ENCODE peak calls at places on chromosomes 6 and 20, in eight cellular contexts. One of them, this sample, is unnamed.

GRCh38 chr20:31815408-31816188 is 3.6 kb upstream of the MYLK2 start:
- DNase-seq in heart left ventricle: no peak
- DNase-seq in NB4: peak
- DNase-seq in HepG2: no peak
- DNase-seq in mucosa of descending colon: peak
- DNase-seq in epithelial cell of esophagus: no peak
- DNase-seq in pancreas: no peak
- DNase-seq in fibroblast of the aortic adventitia: peak
- DNase-seq in this sample: peak

GRCh38 chr6:170235726-170236125 is 55.2 kb downstream of the DLL1 start:
- DNase-seq in HepG2: no peak
- DNase-seq in heart left ventricle: no peak
- DNase-seq in epithelial cell of esophagus: no peak
- DNase-seq in pancreas: peak
- DNase-seq in fibroblast of the aortic adventitia: no peak
- DNase-seq in NB4: no peak
- DNase-seq in mucosa of descending colon: no peak
- DNase-seq in this sample: no peak

GRCh38 chr6:90083891-90084290 is 189.6 kb downstream of the GJA10 start:
- DNase-seq in mucosa of descending colon: peak
- DNase-seq in fibroblast of the aortic adventitia: no peak
- DNase-seq in heart left ventricle: no peak
- DNase-seq in pancreas: no peak
- DNase-seq in NB4: peak
- DNase-seq in epithelial cell of esophagus: no peak
- DNase-seq in HepG2: no peak
- DNase-seq in this sample: no peak

GRCh38 chr6:150310539-150310938 is 58.3 kb upstream of the IYD start:
- DNase-seq in mucosa of descending colon: no peak
- DNase-seq in HepG2: no peak
- DNase-seq in fibroblast of the aortic adventitia: no peak
- DNase-seq in NB4: no peak
- DNase-seq in heart left ventricle: no peak
- DNase-seq in pancreas: no peak
- DNase-seq in epithelial cell of esophagus: peak
- DNase-seq in this sample: no peak

GRCh38 chr6:105400501-105400900 is 2.4 kb downstream of the PREP start:
- DNase-seq in NB4: peak
- DNase-seq in epithelial cell of esophagus: peak
- DNase-seq in pancreas: no peak
- DNase-seq in HepG2: no peak
- DNase-seq in mucosa of descending colon: no peak
- DNase-seq in fibroblast of the aortic adventitia: peak
- DNase-seq in heart left ventricle: no peak
- DNase-seq in this sample: peak

GRCh38 chr6:50826803-50827202 is 8.1 kb downstream of the TFAP2B start:
- DNase-seq in epithelial cell of esophagus: no peak
- DNase-seq in NB4: no peak
- DNase-seq in mucosa of descending colon: no peak
- DNase-seq in HepG2: no peak
- DNase-seq in pancreas: no peak
- DNase-seq in heart left ventricle: no peak
- DNase-seq in fibroblast of the aortic adventitia: no peak
- DNase-seq in this sample: no peak

GRCh38 chr20:55678126-55678525 is 327.2 kb downstream of the CBLN4 start:
- DNase-seq in heart left ventricle: no peak
- DNase-seq in HepG2: peak
- DNase-seq in mucosa of descending colon: peak
- DNase-seq in pancreas: no peak
- DNase-seq in fibroblast of the aortic adventitia: no peak
- DNase-seq in NB4: no peak
- DNase-seq in epithelial cell of esophagus: no peak
- DNase-seq in this sample: no peak

GRCh38 chr6:135402311-135402710 is 95.2 kb downstream of the AHI1 start:
- DNase-seq in heart left ventricle: no peak
- DNase-seq in HepG2: no peak
- DNase-seq in pancreas: no peak
- DNase-seq in mucosa of descending colon: no peak
- DNase-seq in fibroblast of the aortic adventitia: no peak
- DNase-seq in NB4: no peak
- DNase-seq in epithelial cell of esophagus: no peak
- DNase-seq in this sample: no peak

GRCh38 chr20:53896647-53897046 is 173.7 kb downstream of the BCAS1 start:
- DNase-seq in HepG2: no peak
- DNase-seq in pancreas: no peak
- DNase-seq in NB4: no peak
- DNase-seq in fibroblast of the aortic adventitia: no peak
- DNase-seq in heart left ventricle: no peak
- DNase-seq in epithelial cell of esophagus: no peak
- DNase-seq in mucosa of descending colon: no peak
- DNase-seq in this sample: no peak
- H3K4me3 ChIP-seq in HepG2: no peak
- H3K4me3 ChIP-seq in pancreas: no peak
- H3K4me3 ChIP-seq in NB4: no peak
- H3K4me3 ChIP-seq in fibroblast of the aortic adventitia: no peak
- H3K4me3 ChIP-seq in heart left ventricle: no peak
- H3K4me3 ChIP-seq in epithelial cell of esophagus: no peak
- H3K4me3 ChIP-seq in mucosa of descending colon: no peak
- H3K4me3 ChIP-seq in this sample: no peak

GRCh38 chr6:83854766-83855165 is 1.6 kb downstream of the RIPPLY2 start:
- DNase-seq in NB4: no peak
- DNase-seq in epithelial cell of esophagus: peak
- DNase-seq in heart left ventricle: no peak
- DNase-seq in fibroblast of the aortic adventitia: no peak
- DNase-seq in HepG2: no peak
- DNase-seq in mucosa of descending colon: no peak
- DNase-seq in pancreas: no peak
- DNase-seq in this sample: no peak

GRCh38 chr6:83853968-83854501 is 875 bp downstream of the RIPPLY2 start:
- DNase-seq in heart left ventricle: no peak
- DNase-seq in pancreas: peak
- DNase-seq in epithelial cell of esophagus: no peak
- DNase-seq in mucosa of descending colon: no peak
- DNase-seq in NB4: no peak
- DNase-seq in fibroblast of the aortic adventitia: no peak
- DNase-seq in HepG2: no peak
- DNase-seq in this sample: no peak

GRCh38 chr6:83849610-83850009 is 3.5 kb upstream of the RIPPLY2 start:
- DNase-seq in epithelial cell of esophagus: no peak
- DNase-seq in pancreas: no peak
- DNase-seq in HepG2: no peak
- DNase-seq in mucosa of descending colon: no peak
- DNase-seq in heart left ventricle: no peak
- DNase-seq in NB4: no peak
- DNase-seq in fibroblast of the aortic adventitia: no peak
- DNase-seq in this sample: no peak

GRCh38 chr6:83852528-83853177 is 507 bp upstream of the RIPPLY2 start:
- DNase-seq in HepG2: no peak
- DNase-seq in heart left ventricle: no peak
- DNase-seq in fibroblast of the aortic adventitia: no peak
- DNase-seq in NB4: no peak
- DNase-seq in pancreas: no peak
- DNase-seq in epithelial cell of esophagus: no peak
- DNase-seq in mucosa of descending colon: no peak
- DNase-seq in this sample: no peak

DNA sequence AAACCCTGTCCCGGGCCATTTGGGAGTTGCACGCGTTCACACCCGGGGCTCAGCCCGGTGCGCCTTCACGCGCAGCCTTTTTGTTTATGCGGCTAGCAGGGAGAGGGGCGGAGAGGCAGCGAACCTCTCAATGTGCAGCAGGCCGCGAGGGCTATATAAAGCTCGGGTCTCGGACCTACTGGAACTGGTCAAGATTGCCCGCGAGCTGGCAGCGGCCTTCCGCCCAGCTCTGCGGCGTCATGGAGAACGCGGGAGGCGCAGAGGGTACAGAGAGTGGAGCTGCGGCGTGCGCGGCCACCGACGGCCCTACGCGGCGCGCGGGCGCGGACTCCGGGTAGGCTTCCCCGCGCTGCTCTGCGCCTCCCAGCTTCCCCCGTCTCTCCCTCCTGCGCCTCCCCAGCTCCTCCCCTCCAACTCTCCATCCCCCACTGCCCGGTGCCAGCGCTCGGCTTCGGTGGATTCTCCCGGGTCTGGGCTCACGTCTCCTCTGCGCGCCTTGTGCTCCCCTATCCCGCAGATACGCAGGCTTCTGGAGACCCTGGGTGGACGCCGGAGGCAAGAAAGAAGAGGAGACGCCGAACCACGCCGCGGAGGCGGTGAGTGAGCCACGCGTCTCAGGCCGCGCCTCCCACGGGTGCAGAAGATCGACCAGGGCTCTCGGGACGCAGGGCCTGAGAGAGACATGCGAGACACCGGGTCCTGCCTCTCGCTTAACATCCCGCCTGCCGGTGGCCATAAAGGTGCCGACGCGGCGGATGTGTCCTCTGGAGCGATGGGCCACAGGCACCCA is at the start of gene RIPPLY2:
- DNase-seq in NB4: no peak
- DNase-seq in epithelial cell of esophagus: peak
- DNase-seq in pancreas: peak
- DNase-seq in mucosa of descending colon: no peak
- DNase-seq in HepG2: no peak
- DNase-seq in fibroblast of the aortic adventitia: peak
- DNase-seq in heart left ventricle: no peak
- DNase-seq in this sample: peak
- TF ChIP-seq CTCF in NB4: no peak
- TF ChIP-seq CTCF in epithelial cell of esophagus: no peak
- TF ChIP-seq CTCF in pancreas: no peak
- TF ChIP-seq CTCF in mucosa of descending colon: no peak
- TF ChIP-seq CTCF in HepG2: no peak
- TF ChIP-seq CTCF in fibroblast of the aortic adventitia: no peak
- TF ChIP-seq CTCF in heart left ventricle: no peak
- TF ChIP-seq CTCF in this sample: no peak

GRCh38 chr6:81734500-81735140 is 17.9 kb downstream of the TENT5A start:
- DNase-seq in heart left ventricle: no peak
- DNase-seq in pancreas: no peak
- DNase-seq in fibroblast of the aortic adventitia: no peak
- DNase-seq in epithelial cell of esophagus: peak
- DNase-seq in HepG2: no peak
- DNase-seq in mucosa of descending colon: no peak
- DNase-seq in NB4: no peak
- DNase-seq in this sample: no peak

GRCh38 chr6:81734081-81734480 is 18.4 kb downstream of the TENT5A start:
- DNase-seq in epithelial cell of esophagus: peak
- DNase-seq in fibroblast of the aortic adventitia: no peak
- DNase-seq in HepG2: peak
- DNase-seq in NB4: peak
- DNase-seq in mucosa of descending colon: no peak
- DNase-seq in pancreas: no peak
- DNase-seq in heart left ventricle: no peak
- DNase-seq in this sample: no peak

GRCh38 chr6:81727876-81728517 is 24.5 kb downstream of the TENT5A start:
- DNase-seq in heart left ventricle: no peak
- DNase-seq in epithelial cell of esophagus: peak
- DNase-seq in NB4: no peak
- DNase-seq in fibroblast of the aortic adventitia: no peak
- DNase-seq in HepG2: no peak
- DNase-seq in mucosa of descending colon: no peak
- DNase-seq in pancreas: no peak
- DNase-seq in this sample: no peak

GRCh38 chr6:81735756-81736380 is 16.6 kb downstream of the TENT5A start:
- DNase-seq in epithelial cell of esophagus: peak
- DNase-seq in NB4: no peak
- DNase-seq in pancreas: no peak
- DNase-seq in heart left ventricle: no peak
- DNase-seq in mucosa of descending colon: no peak
- DNase-seq in HepG2: no peak
- DNase-seq in fibroblast of the aortic adventitia: no peak
- DNase-seq in this sample: peak

DNA sequence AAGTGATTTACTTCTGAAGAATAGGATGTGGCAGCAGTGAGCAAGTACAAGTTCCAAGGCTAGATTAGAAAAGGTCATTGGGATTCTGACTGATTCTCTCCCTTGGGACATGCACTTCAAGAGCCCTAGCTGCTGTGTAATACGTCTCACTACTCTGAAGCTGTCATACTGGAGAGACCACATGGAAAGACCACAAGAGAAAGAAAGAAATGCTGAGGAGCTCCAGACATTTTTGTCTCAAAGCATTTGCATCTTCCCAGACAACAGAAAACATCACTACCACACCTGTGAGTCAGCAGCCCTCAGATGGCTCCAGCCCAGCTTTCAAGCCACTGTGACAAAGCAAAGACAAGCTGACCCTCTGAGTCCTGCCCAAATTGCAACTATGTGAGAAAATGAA is 20.7 kb downstream of the TENT5A start:
- DNase-seq in pancreas: no peak
- DNase-seq in mucosa of descending colon: no peak
- DNase-seq in NB4: no peak
- DNase-seq in fibroblast of the aortic adventitia: no peak
- DNase-seq in heart left ventricle: no peak
- DNase-seq in HepG2: no peak
- DNase-seq in epithelial cell of esophagus: no peak
- DNase-seq in this sample: no peak
- H3K4me3 ChIP-seq in pancreas: no peak
- H3K4me3 ChIP-seq in mucosa of descending colon: no peak
- H3K4me3 ChIP-seq in NB4: no peak
- H3K4me3 ChIP-seq in fibroblast of the aortic adventitia: no peak
- H3K4me3 ChIP-seq in heart left ventricle: no peak
- H3K4me3 ChIP-seq in HepG2: no peak
- H3K4me3 ChIP-seq in epithelial cell of esophagus: no peak
- H3K4me3 ChIP-seq in this sample: no peak

DNA sequence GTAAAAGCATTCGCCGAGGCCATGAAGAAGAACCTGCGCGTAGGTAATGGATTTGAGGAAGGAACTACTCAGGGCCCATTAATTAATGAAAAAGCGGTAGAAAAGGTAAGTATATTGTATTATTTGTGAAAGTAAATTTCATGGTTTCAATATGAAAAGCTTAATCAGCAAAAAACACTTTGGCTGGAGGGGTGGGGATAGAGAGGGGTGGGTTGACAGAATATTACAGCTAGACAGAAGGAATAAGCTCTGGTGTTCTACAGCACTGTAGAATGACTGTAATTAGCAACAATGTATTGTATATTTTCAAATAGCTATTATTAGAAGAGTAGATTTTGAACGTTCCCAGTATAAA is 28.0 kb downstream of the ALDH5A1 start:
- DNase-seq in heart left ventricle: no peak
- DNase-seq in epithelial cell of esophagus: no peak
- DNase-seq in fibroblast of the aortic adventitia: no peak
- DNase-seq in HepG2: no peak
- DNase-seq in NB4: no peak
- DNase-seq in pancreas: no peak
- DNase-seq in mucosa of descending colon: no peak
- DNase-seq in this sample: no peak
- TF ChIP-seq CTCF in heart left ventricle: no peak
- TF ChIP-seq CTCF in epithelial cell of esophagus: no peak
- TF ChIP-seq CTCF in fibroblast of the aortic adventitia: no peak
- TF ChIP-seq CTCF in HepG2: no peak
- TF ChIP-seq CTCF in NB4: no peak
- TF ChIP-seq CTCF in pancreas: no peak
- TF ChIP-seq CTCF in mucosa of descending colon: no peak
- TF ChIP-seq CTCF in this sample: no peak

This sample was measured in foreskin fibroblast.